ENCODE peak calls at places on chromosomes 16 and 17, in eight cellular contexts. One of them, this sample, is unnamed.

GRCh38 chr17:62045109-62045508 is 20.0 kb downstream of the MED13 start:
- DNase-seq in keratinocyte: no peak
- DNase-seq in OCI-LY7: no peak
- DNase-seq in H1: no peak
- DNase-seq in PC-9: no peak
- DNase-seq in DND-41: no peak
- DNase-seq in neural progenitor cell: no peak
- DNase-seq in IMR-90: no peak
- DNase-seq in this sample: no peak

GRCh38 chr16:13767215-13767614 is 152.7 kb upstream of the ERCC4 start:
- DNase-seq in neural progenitor cell: peak; percentile 69
- DNase-seq in H1: no peak
- DNase-seq in keratinocyte: no peak
- DNase-seq in IMR-90: no peak
- DNase-seq in PC-9: peak; percentile 11
- DNase-seq in OCI-LY7: peak; percentile 5
- DNase-seq in DND-41: no peak
- DNase-seq in this sample: no peak

GRCh38 chr16:27400751-27401620 is 988 bp upstream of the IL21R start:
- DNase-seq in keratinocyte: no peak
- DNase-seq in neural progenitor cell: no peak
- DNase-seq in DND-41: no peak
- DNase-seq in PC-9: no peak
- DNase-seq in IMR-90: peak; percentile 40
- DNase-seq in H1: no peak
- DNase-seq in OCI-LY7: no peak
- DNase-seq in this sample: peak; percentile 87

GRCh38 chr16:2194852-2195315 is 1.5 kb downstream of the CASKIN1 start:
- DNase-seq in DND-41: peak; percentile 46
- DNase-seq in H1: peak; percentile 80
- DNase-seq in PC-9: peak; percentile 59
- DNase-seq in keratinocyte: no peak
- DNase-seq in OCI-LY7: peak; percentile 68
- DNase-seq in IMR-90: peak; percentile 39
- DNase-seq in neural progenitor cell: peak; percentile 64
- DNase-seq in this sample: peak; percentile 98

GRCh38 chr16:67846063-67846319 is 742 bp upstream of the NUTF2 start:
- DNase-seq in neural progenitor cell: no peak
- DNase-seq in H1: no peak
- DNase-seq in PC-9: no peak
- DNase-seq in keratinocyte: no peak
- DNase-seq in OCI-LY7: no peak
- DNase-seq in IMR-90: no peak
- DNase-seq in DND-41: no peak
- DNase-seq in this sample: no peak

GRCh38 chr17:4162366-4162765 is 19.4 kb downstream of the CYB5D2 start:
- DNase-seq in neural progenitor cell: no peak
- DNase-seq in DND-41: no peak
- DNase-seq in H1: no peak
- DNase-seq in OCI-LY7: no peak
- DNase-seq in keratinocyte: no peak
- DNase-seq in PC-9: no peak
- DNase-seq in IMR-90: no peak
- DNase-seq in this sample: peak; percentile 14

GRCh38 chr17:32490101-32490482 is 3.3 kb downstream of the CDK5R1 start:
- DNase-seq in DND-41: no peak
- DNase-seq in keratinocyte: no peak
- DNase-seq in OCI-LY7: no peak
- DNase-seq in PC-9: no peak
- DNase-seq in IMR-90: no peak
- DNase-seq in neural progenitor cell: no peak
- DNase-seq in H1: no peak
- DNase-seq in this sample: no peak

GRCh38 chr16:85490971-85491771 is 122.0 kb upstream of the GSE1 start:
- DNase-seq in H1: peak; percentile 89
- DNase-seq in DND-41: peak; percentile 51
- DNase-seq in neural progenitor cell: peak; percentile 65
- DNase-seq in OCI-LY7: peak; percentile 70
- DNase-seq in IMR-90: no peak
- DNase-seq in PC-9: no peak
- DNase-seq in keratinocyte: no peak
- DNase-seq in this sample: no peak

GRCh38 chr16:85142129-85142513 is 29.8 kb upstream of the CIBAR2 start:
- DNase-seq in IMR-90: no peak
- DNase-seq in OCI-LY7: no peak
- DNase-seq in neural progenitor cell: no peak
- DNase-seq in H1: no peak
- DNase-seq in DND-41: no peak
- DNase-seq in PC-9: no peak
- DNase-seq in keratinocyte: no peak
- DNase-seq in this sample: peak; percentile 29

GRCh38 chr17:54899721-54900456 is 763 bp upstream of the TOM1L1 start:
- DNase-seq in keratinocyte: no peak
- DNase-seq in OCI-LY7: no peak
- DNase-seq in H1: peak; percentile 58
- DNase-seq in PC-9: no peak
- DNase-seq in DND-41: no peak
- DNase-seq in neural progenitor cell: peak; percentile 58
- DNase-seq in IMR-90: peak; percentile 4
- DNase-seq in this sample: peak; percentile 65

GRCh38 chr17:35804658-35805192 is 4.6 kb upstream of the TAF15 start:
- DNase-seq in neural progenitor cell: peak; percentile 86
- DNase-seq in PC-9: peak; percentile 46
- DNase-seq in DND-41: peak; percentile 57
- DNase-seq in OCI-LY7: peak; percentile 86
- DNase-seq in IMR-90: peak; percentile 92
- DNase-seq in keratinocyte: no peak
- DNase-seq in H1: no peak
- DNase-seq in this sample: peak; percentile 98

GRCh38 chr16:56328276-56329022 is 96.9 kb downstream of the AMFR start:
- DNase-seq in H1: no peak
- DNase-seq in DND-41: no peak
- DNase-seq in neural progenitor cell: no peak
- DNase-seq in OCI-LY7: no peak
- DNase-seq in PC-9: no peak
- DNase-seq in IMR-90: no peak
- DNase-seq in keratinocyte: no peak
- DNase-seq in this sample: no peak

GRCh38 chr16:1048442-1049112 is 24.0 kb upstream of the SSTR5 start:
- DNase-seq in keratinocyte: no peak
- DNase-seq in PC-9: peak; percentile 50
- DNase-seq in neural progenitor cell: peak; percentile 89
- DNase-seq in IMR-90: peak; percentile 16
- DNase-seq in H1: peak; percentile 81
- DNase-seq in OCI-LY7: no peak
- DNase-seq in DND-41: peak; percentile 30
- DNase-seq in this sample: peak; percentile 97

GRCh38 chr17:62963296-62963695 is 2.7 kb upstream of the TANC2 start:
- DNase-seq in OCI-LY7: no peak
- DNase-seq in H1: no peak
- DNase-seq in PC-9: no peak
- DNase-seq in DND-41: no peak
- DNase-seq in keratinocyte: no peak
- DNase-seq in IMR-90: peak; percentile 90
- DNase-seq in neural progenitor cell: no peak
- DNase-seq in this sample: peak; percentile 94

GRCh38 chr17:64460955-64461354 is 12.0 kb downstream of the MILR1 start:
- DNase-seq in PC-9: no peak
- DNase-seq in IMR-90: no peak
- DNase-seq in H1: no peak
- DNase-seq in keratinocyte: no peak
- DNase-seq in neural progenitor cell: no peak
- DNase-seq in DND-41: no peak
- DNase-seq in OCI-LY7: no peak
- DNase-seq in this sample: no peak

DNA sequence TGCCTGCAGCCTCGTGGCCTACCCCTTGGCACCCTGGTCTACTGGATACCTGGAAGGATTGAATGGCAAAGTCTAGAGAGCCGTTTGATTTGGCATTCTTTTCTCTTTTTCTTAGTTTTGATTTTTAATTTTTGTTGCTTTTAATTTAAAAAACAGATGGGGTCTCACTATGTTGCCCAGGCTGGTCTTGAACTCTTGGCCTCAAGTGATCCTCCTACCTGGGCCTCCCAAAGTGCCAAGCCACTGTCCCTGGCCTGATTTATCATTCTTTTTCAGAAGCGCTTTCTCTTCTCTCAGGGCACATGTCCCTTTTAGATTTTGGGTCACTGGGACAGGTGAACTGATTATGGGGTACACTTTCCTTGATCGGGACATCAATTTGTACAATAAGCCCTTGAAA is 10.8 kb downstream of the ZC3H18 start:
- DNase-seq in OCI-LY7: no peak
- DNase-seq in PC-9: no peak
- DNase-seq in neural progenitor cell: no peak
- DNase-seq in DND-41: no peak
- DNase-seq in keratinocyte: no peak
- DNase-seq in H1: no peak
- DNase-seq in IMR-90: no peak
- DNase-seq in this sample: no peak
- H4K20me1 ChIP-seq in OCI-LY7: peaks cover 3% of the 10 kb centered on the region
- H4K20me1 ChIP-seq in PC-9: peaks cover 57% of the 10 kb centered on the region
- H4K20me1 ChIP-seq in neural progenitor cell: peaks cover 93% of the 10 kb centered on the region
- H4K20me1 ChIP-seq in DND-41: peaks cover 91% of the 10 kb centered on the region
- H4K20me1 ChIP-seq in keratinocyte: peaks cover 6% of the 10 kb centered on the region
- H4K20me1 ChIP-seq in H1: peaks cover 38% of the 10 kb centered on the region
- H4K20me1 ChIP-seq in IMR-90: peaks cover 84% of the 10 kb centered on the region
- H4K20me1 ChIP-seq in this sample: peaks cover 37% of the 10 kb centered on the region

GRCh38 chr17:44899074-44899782 is at the start of gene EFTUD2:
- DNase-seq in keratinocyte: peak; percentile 53
- DNase-seq in OCI-LY7: peak; percentile 93
- DNase-seq in neural progenitor cell: peak; percentile 95
- DNase-seq in PC-9: peak; percentile 89
- DNase-seq in DND-41: peak; percentile 92
- DNase-seq in H1: peak; percentile 96
- DNase-seq in IMR-90: peak; percentile 84
- DNase-seq in this sample: peak; percentile 96
- TF ChIP-seq CTCF in keratinocyte: no peak
- TF ChIP-seq CTCF in OCI-LY7: no peak
- TF ChIP-seq CTCF in neural progenitor cell: no peak
- TF ChIP-seq CTCF in PC-9: no peak
- TF ChIP-seq CTCF in DND-41: no peak
- TF ChIP-seq CTCF in H1: no peak
- TF ChIP-seq CTCF in IMR-90: no peak
- TF ChIP-seq CTCF in this sample: no peak

GRCh38 chr16:79595916-79596450 is 4.6 kb downstream of the MAF start:
- DNase-seq in DND-41: no peak
- DNase-seq in H1: peak; percentile 1
- DNase-seq in IMR-90: no peak
- DNase-seq in PC-9: no peak
- DNase-seq in neural progenitor cell: no peak
- DNase-seq in keratinocyte: no peak
- DNase-seq in OCI-LY7: no peak
- DNase-seq in this sample: no peak

GRCh38 chr16:79592150-79592549 is 8.4 kb downstream of the MAF start:
- DNase-seq in keratinocyte: no peak
- DNase-seq in neural progenitor cell: no peak
- DNase-seq in H1: no peak
- DNase-seq in IMR-90: no peak
- DNase-seq in PC-9: no peak
- DNase-seq in DND-41: no peak
- DNase-seq in OCI-LY7: no peak
- DNase-seq in this sample: no peak

GRCh38 chr16:79593754-79594153 is 6.8 kb downstream of the MAF start:
- DNase-seq in IMR-90: no peak
- DNase-seq in OCI-LY7: no peak
- DNase-seq in DND-41: no peak
- DNase-seq in PC-9: no peak
- DNase-seq in neural progenitor cell: no peak
- DNase-seq in keratinocyte: no peak
- DNase-seq in H1: no peak
- DNase-seq in this sample: no peak

GRCh38 chr16:79595261-79595660 is 5.3 kb downstream of the MAF start:
- DNase-seq in keratinocyte: no peak
- DNase-seq in PC-9: no peak
- DNase-seq in H1: no peak
- DNase-seq in OCI-LY7: no peak
- DNase-seq in DND-41: no peak
- DNase-seq in neural progenitor cell: no peak
- DNase-seq in IMR-90: no peak
- DNase-seq in this sample: no peak

GRCh38 chr16:79593074-79593531 is 7.4 kb downstream of the MAF start:
- DNase-seq in neural progenitor cell: no peak
- DNase-seq in DND-41: no peak
- DNase-seq in OCI-LY7: no peak
- DNase-seq in keratinocyte: no peak
- DNase-seq in PC-9: no peak
- DNase-seq in IMR-90: no peak
- DNase-seq in H1: no peak
- DNase-seq in this sample: peak; percentile 73
- H3K27ac ChIP-seq in neural progenitor cell: peak overlapping the region; percentile 33
- H3K27ac ChIP-seq in DND-41: no peak overlapping the region
- H3K27ac ChIP-seq in OCI-LY7: no peak overlapping the region
- H3K27ac ChIP-seq in keratinocyte: no peak overlapping the region
- H3K27ac ChIP-seq in PC-9: no peak overlapping the region
- H3K27ac ChIP-seq in IMR-90: no peak overlapping the region
- H3K27ac ChIP-seq in H1: no peak overlapping the region
- H3K27ac ChIP-seq in this sample: no peak overlapping the region

DNA sequence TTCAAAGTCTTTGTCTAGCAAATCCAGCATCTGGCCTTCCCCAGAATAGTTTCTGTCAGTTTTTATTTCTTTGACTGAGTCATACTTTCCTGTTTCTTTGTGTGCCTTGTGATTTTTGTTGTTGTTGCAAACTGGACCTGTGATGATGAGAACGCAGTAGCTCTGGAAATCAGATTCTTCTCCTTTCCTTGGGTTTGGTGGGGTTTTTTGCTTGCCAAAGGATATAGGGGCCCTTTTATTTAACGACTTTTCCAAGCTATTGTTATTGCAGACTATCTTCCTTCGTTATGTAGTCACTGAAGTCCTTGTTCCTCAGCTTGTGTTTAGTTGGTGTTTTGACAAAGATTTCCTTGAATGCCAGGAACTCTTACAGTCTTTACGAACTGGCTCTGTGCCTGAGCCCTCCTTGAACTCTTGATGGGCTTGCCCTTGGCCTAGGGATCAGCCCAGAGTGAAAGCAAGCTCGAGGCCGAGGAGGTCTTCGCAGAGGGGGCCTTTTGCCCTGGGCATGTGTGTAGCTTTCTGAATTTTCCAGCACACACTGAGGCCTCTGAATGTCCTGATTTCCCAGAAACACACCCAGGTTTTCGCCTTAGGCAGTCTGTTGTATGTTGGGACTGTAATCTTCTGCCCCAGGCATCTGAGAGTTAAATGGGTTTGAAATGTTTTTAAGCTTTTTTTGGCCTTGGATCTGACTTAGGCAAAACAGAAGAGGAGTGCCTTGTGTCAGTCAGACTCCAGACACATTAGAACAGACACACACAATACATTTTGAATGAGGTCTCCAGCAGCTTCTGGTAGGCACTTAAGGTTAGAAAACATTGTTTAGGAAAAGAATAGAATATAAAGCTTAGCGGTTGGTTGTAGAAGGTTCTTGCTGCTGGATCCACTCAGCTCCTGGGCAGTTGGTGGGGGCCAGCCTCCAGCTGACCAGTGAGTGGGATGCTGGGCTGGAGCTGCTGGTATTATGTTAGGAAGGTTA is 17.0 kb downstream of the FOXK2 start:
- DNase-seq in keratinocyte: no peak
- DNase-seq in PC-9: no peak
- DNase-seq in H1: no peak
- DNase-seq in neural progenitor cell: no peak
- DNase-seq in IMR-90: peak; percentile 86
- DNase-seq in OCI-LY7: no peak
- DNase-seq in DND-41: no peak
- DNase-seq in this sample: peak; percentile 81
- H4K20me1 ChIP-seq in keratinocyte: peaks cover 49% of the 10 kb centered on the region
- H4K20me1 ChIP-seq in PC-9: peaks cover 79% of the 10 kb centered on the region
- H4K20me1 ChIP-seq in H1: peaks cover 34% of the 10 kb centered on the region
- H4K20me1 ChIP-seq in neural progenitor cell: peaks cover 99% of the 10 kb centered on the region
- H4K20me1 ChIP-seq in IMR-90: peaks cover 86% of the 10 kb centered on the region
- H4K20me1 ChIP-seq in OCI-LY7: peaks cover 48% of the 10 kb centered on the region
- H4K20me1 ChIP-seq in DND-41: peaks cover 88% of the 10 kb centered on the region
- H4K20me1 ChIP-seq in this sample: peaks cover 53% of the 10 kb centered on the region

This sample was measured in osteoblast.